ENCODE peak calls at places on chromosome 22, in four cellular contexts. X is fibroblast of lung; A is aorta; W is CD4-positive, alpha-beta T cell. U is an unnamed sample.
A peak's percentile ranks its signal among the peaks of the same experiment; 100 is the strongest.

GRCh38 chr22:43427296-43428004 is 15.6 kb downstream of the MPPED1 start:
- DNase-seq in X (no peak), A (no peak), W (no peak), U (no peak)

GRCh38 chr22:45511847-45512261 is 9.2 kb downstream of the FBLN1 start:
- DNase-seq in X (peak; percentile 98), A (peak; percentile 86), W (no peak), U (no peak)

GRCh38 chr22:50507421-50507990 is at the start of gene LMF2:
- DNase-seq in X (no peak), A (peak; percentile 97), W (peak; percentile 91), U (no peak)

GRCh38 chr22:19984201-19984753 is 32.3 kb downstream of the ARVCF start:
- DNase-seq in A (peak; percentile 89), W (no peak), X (peak; percentile 47), U (no peak)

GRCh38 chr22:20171288-20172037 is 20.6 kb upstream of the CCDC188 start:
- DNase-seq in X (no peak), A (no peak), W (no peak), U (no peak)

GRCh38 chr22:41092847-41093371 is 517 bp downstream of the EP300 start:
- DNase-seq in A (peak; percentile 80), X (peak; percentile 43), W (no peak), U (peak; percentile 83)

GRCh38 chr22:28505416-28506156 is 174.1 kb downstream of the TTC28 start:
- DNase-seq in W (no peak), A (no peak), X (no peak), U (no peak)

GRCh38 chr22:38017272-38017920 is 33.0 kb upstream of the SOX10 start:
- DNase-seq in W (no peak), X (peak; percentile 54), A (peak; percentile 89), U (no peak)

GRCh38 chr22:22143448-22143847 is 101.1 kb upstream of the VPREB1 start:
- DNase-seq in W (no peak), X (no peak), A (no peak), U (no peak)

GRCh38 chr22:22141771-22142591 is 102.6 kb upstream of the VPREB1 start:
- DNase-seq in W (no peak), A (no peak), X (no peak), U (no peak)

GRCh38 chr22:22148905-22149304 is 95.7 kb upstream of the VPREB1 start:
- DNase-seq in A (no peak), X (no peak), W (no peak), U (no peak)

GRCh38 chr22:22141031-22141430 is 103.6 kb upstream of the VPREB1 start:
- DNase-seq in W (no peak), A (no peak), X (no peak), U (no peak)

DNA sequence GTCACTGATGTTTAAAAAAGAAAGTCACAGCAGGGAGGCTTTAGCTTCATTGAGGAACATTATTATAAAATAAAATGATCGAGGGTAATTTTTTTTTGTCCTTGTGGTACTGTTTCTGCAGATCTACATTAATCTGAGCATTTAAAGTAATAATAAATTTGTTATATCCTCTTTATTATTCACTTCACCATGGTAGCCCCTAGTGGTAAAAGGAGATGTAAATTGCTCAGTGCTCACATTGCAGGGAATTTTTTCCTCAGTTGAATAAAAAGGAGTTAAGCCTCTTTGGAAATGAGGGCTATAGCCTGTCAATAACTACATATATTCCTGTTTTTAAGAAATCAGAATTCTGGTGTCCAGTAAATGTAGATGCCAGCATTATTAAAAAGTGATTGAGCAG is 99.7 kb upstream of the VPREB1 start:
- DNase-seq in A (no peak), X (peak; percentile 6), W (no peak), U (no peak)
- H3K27me3 ChIP-seq in A (no peaks in the 10 kb centered on the region), X (peaks cover 11% of the 10 kb centered on the region), W (peaks cover 19% of the 10 kb centered on the region), U (no peaks in the 10 kb centered on the region)

DNA sequence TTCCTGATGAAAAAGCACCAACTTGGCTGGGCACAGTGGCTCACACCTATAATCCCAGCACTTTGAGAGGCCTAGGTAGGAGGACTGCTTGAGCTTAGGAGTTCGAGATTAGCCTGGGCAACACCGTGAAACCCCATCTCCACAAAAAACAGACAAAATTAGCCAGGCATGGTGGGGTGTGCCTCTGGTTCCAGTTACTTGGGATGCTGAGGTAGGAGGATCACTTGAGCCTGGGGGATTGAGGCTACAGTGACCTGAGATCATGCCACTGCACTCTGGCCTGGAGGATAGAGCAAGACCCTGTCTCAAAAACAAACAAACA is 3.0 kb downstream of the HPS4 start:
- DNase-seq in W (no peak), A (no peak), X (no peak), U (no peak)
- H3K27ac ChIP-seq in W (no peak overlapping the region), A (no peak overlapping the region), X (no peak overlapping the region), U (peak overlapping the region; percentile 91)

GRCh38 chr22:31957970-31958594 is 13.7 kb downstream of the YWHAH start:
- DNase-seq in W (no peak), A (no peak), X (no peak), U (no peak)
- H3K27me3 ChIP-seq in W (no peaks in the 10 kb centered on the region), A (no peaks in the 10 kb centered on the region), X (no peaks in the 10 kb centered on the region), U (no peaks in the 10 kb centered on the region)

DNA sequence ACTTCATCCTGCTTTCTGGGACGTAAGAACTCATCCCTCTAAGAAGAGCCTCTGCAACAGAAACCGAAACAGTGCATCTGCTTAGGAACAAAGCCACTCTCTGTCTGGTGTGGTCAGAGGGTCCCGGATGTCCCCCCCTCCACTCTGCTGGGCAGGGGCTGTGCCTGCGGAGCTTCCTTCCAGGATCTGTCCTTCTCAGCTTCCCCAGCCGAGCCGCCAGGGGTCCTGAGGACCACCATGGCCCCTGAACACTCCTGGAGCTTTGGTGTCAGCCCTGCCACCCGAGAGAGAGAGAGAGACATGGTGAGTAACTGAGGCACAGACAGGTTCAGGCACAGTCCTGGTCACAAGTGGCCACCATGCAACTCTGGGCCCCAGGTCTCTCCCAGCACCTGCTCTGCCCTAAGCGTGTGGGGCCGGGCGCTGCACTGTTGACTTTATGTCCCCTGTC is 24.4 kb upstream of the MGAT3 start:
- DNase-seq in A (peak; percentile 63), X (no peak), W (no peak), U (no peak)
- H3K27ac ChIP-seq in A (peak overlapping the region; percentile 64), X (peak overlapping the region; percentile 56), W (no peak overlapping the region), U (no peak overlapping the region)